ENCODE peak calls at places on chromosome 22, in nine cellular contexts. N, T, G, L, Y, B, P, M and C are unnamed samples.

GRCh38 chr22:18057568-18058209 is 20.1 kb upstream of the PEX26 start:
- DNase-seq in M (no peak), Y (peak; percentile 79), B (peak; percentile 28), P (no peak), G (peak; percentile 90), N (peak; percentile 96), T (peak; percentile 100), L (peak; percentile 88), C (peak; percentile 72)

GRCh38 chr22:20080776-20081654 is 974 bp downstream of the DGCR8 start:
- DNase-seq in B (no peak), M (peak; percentile 60), P (no peak), N (no peak), Y (peak; percentile 80), L (peak; percentile 79), T (peak; percentile 71), G (no peak), C (peak; percentile 5)

GRCh38 chr22:50444663-50445062 is 30.2 kb downstream of the SBF1 start:
- DNase-seq in T (peak; percentile 89), P (no peak), M (no peak), B (no peak), Y (no peak), N (peak; percentile 35), L (no peak), G (peak; percentile 13), C (no peak)

GRCh38 chr22:40432167-40432566 is 61.8 kb downstream of the SGSM3 start:
- DNase-seq in N (no peak), P (no peak), Y (no peak), B (no peak), M (no peak), G (no peak), L (no peak), T (no peak), C (no peak)

GRCh38 chr22:31943976-31944699 is at the start of gene YWHAH:
- DNase-seq in Y (peak; percentile 97), M (peak; percentile 98), P (peak; percentile 87), G (peak; percentile 51), B (peak; percentile 98), L (peak; percentile 98), T (peak; percentile 87), N (peak; percentile 43), C (peak; percentile 61)

GRCh38 chr22:37544955-37545702 is 15.2 kb upstream of the CDC42EP1 start:
- DNase-seq in T (peak; percentile 66), Y (peak; percentile 94), M (peak; percentile 70), L (no peak), B (peak; percentile 88), N (no peak), P (peak; percentile 55), G (no peak), C (peak; percentile 28)

GRCh38 chr22:35914665-35915476 is 113.8 kb downstream of the RBFOX2 start:
- DNase-seq in P (peak; percentile 87), N (peak; percentile 74), L (no peak), Y (peak; percentile 93), T (peak; percentile 91), G (no peak), M (peak; percentile 79), B (no peak), C (peak; percentile 52)

GRCh38 chr22:31944700-31945477 is 554 bp downstream of the YWHAH start:
- DNase-seq in B (peak; percentile 83), M (peak; percentile 41), Y (no peak), T (no peak), G (no peak), P (no peak), L (peak; percentile 81), N (no peak), C (peak; percentile 15)